ENCODE peak calls at places on chromosomes 2 and 18, in nine cellular contexts. J, F, K, D, M, G, S, P and Y are unnamed samples.

GRCh38 chr2:8448822-8449577 is 232.9 kb upstream of the ID2 start:
- DNase-seq in D (no peak), J (no peak), K (no peak), M (no peak), S (no peak), P (no peak), G (no peak), F (no peak), Y (no peak)

GRCh38 chr2:144325086-144325485 is 194.8 kb downstream of the ZEB2 start:
- DNase-seq in M (no peak), D (no peak), K (peak; percentile 84), S (no peak), G (no peak), J (no peak), P (peak; percentile 48), F (no peak), Y (no peak)

GRCh38 chr2:230955163-230955779 is 30.2 kb upstream of the GPR55 start:
- DNase-seq in P (no peak), K (no peak), G (no peak), D (no peak), M (no peak), J (no peak), S (no peak), F (no peak), Y (no peak)

GRCh38 chr2:239397856-239398470 is 2.9 kb downstream of the HDAC4 start:
- DNase-seq in P (no peak), S (no peak), G (no peak), M (no peak), F (no peak), J (no peak), D (no peak), K (no peak), Y (peak; percentile 71)

GRCh38 chr2:111972955-111973565 is 74.7 kb downstream of the MERTK start:
- DNase-seq in K (no peak), F (no peak), M (no peak), S (peak; percentile 73), D (peak; percentile 23), P (peak; percentile 70), J (no peak), G (peak; percentile 23), Y (no peak)

GRCh38 chr2:157301323-157301722 is 24.3 kb downstream of the ERMN start:
- DNase-seq in K (no peak), P (peak; percentile 48), D (no peak), G (no peak), S (no peak), F (no peak), M (no peak), J (no peak), Y (no peak)

GRCh38 chr2:172253190-172254052 is 150.7 kb upstream of the DLX2 start:
- DNase-seq in S (peak; percentile 72), K (peak; percentile 30), M (no peak), P (peak; percentile 63), J (peak; percentile 99), G (peak; percentile 53), D (peak; percentile 53), F (no peak), Y (peak; percentile 96)

GRCh38 chr18:33583901-33584300 is 5.9 kb downstream of the ASXL3 start:
- DNase-seq in K (no peak), F (no peak), G (no peak), M (no peak), J (no peak), D (no peak), P (no peak), S (no peak), Y (no peak)

GRCh38 chr2:100610381-100610831 is 47.6 kb downstream of the PDCL3 start:
- DNase-seq in D (no peak), G (peak; percentile 52), P (peak; percentile 54), J (peak; percentile 37), M (no peak), F (peak; percentile 89), K (peak; percentile 51), S (peak; percentile 76), Y (peak; percentile 83)

GRCh38 chr2:128237911-128238697 is 80.6 kb downstream of the HS6ST1 start:
- DNase-seq in F (no peak), G (no peak), D (no peak), P (no peak), M (no peak), K (no peak), S (no peak), J (no peak), Y (no peak)

GRCh38 chr2:61090386-61090921 is 24.8 kb downstream of the SANBR start:
- DNase-seq in G (no peak), P (no peak), S (no peak), K (no peak), J (no peak), D (no peak), F (no peak), M (no peak), Y (peak; percentile 22)

GRCh38 chr2:61089797-61090196 is 24.1 kb downstream of the SANBR start:
- DNase-seq in P (no peak), G (no peak), F (no peak), D (no peak), J (no peak), S (no peak), M (no peak), K (no peak), Y (no peak)

GRCh38 chr2:61091485-61091884 is 25.8 kb downstream of the SANBR start:
- DNase-seq in K (no peak), J (no peak), F (no peak), M (no peak), S (no peak), P (no peak), G (no peak), D (no peak), Y (no peak)

GRCh38 chr2:61085883-61086282 is 20.2 kb downstream of the SANBR start:
- DNase-seq in S (no peak), G (no peak), F (no peak), J (no peak), P (no peak), K (no peak), D (no peak), M (no peak), Y (no peak)
- H3K4me1 ChIP-seq in S (no peaks in the 10 kb centered on the region), G (no peaks in the 10 kb centered on the region), F (no peaks in the 10 kb centered on the region), J (no peaks in the 10 kb centered on the region), P (no peaks in the 10 kb centered on the region), K (no peaks in the 10 kb centered on the region), D (no peaks in the 10 kb centered on the region), M (no peaks in the 10 kb centered on the region), Y (no peaks in the 10 kb centered on the region)

GRCh38 chr2:159075726-159076125 is 107.3 kb downstream of the TANC1 start:
- DNase-seq in K (no peak), F (no peak), S (no peak), P (no peak), J (no peak), G (no peak), M (no peak), D (no peak), Y (no peak)

GRCh38 chr2:159072795-159073194 is 104.4 kb downstream of the TANC1 start:
- DNase-seq in P (no peak), J (peak; percentile 55), M (no peak), F (no peak), K (no peak), S (no peak), G (no peak), D (no peak), Y (peak; percentile 74)

GRCh38 chr2:159074605-159075004 is 106.2 kb downstream of the TANC1 start:
- DNase-seq in S (no peak), M (no peak), F (no peak), G (no peak), K (no peak), D (no peak), P (no peak), J (no peak), Y (no peak)

GRCh38 chr2:159071190-159071915 is 102.9 kb downstream of the TANC1 start:
- DNase-seq in P (no peak), J (no peak), K (no peak), D (no peak), G (no peak), F (no peak), S (no peak), M (no peak), Y (peak; percentile 88)

GRCh38 chr2:159073256-159073655 is 104.8 kb downstream of the TANC1 start:
- DNase-seq in M (no peak), F (no peak), D (no peak), S (no peak), K (no peak), G (no peak), P (no peak), J (peak; percentile 61), Y (peak; percentile 48)
- H3K4me3 ChIP-seq in M (no peak overlapping the region), F (no peak overlapping the region), D (no peak overlapping the region), S (no peak overlapping the region), K (no peak overlapping the region), G (no peak overlapping the region), P (no peak overlapping the region), J (no peak overlapping the region), Y (no peak overlapping the region)

DNA sequence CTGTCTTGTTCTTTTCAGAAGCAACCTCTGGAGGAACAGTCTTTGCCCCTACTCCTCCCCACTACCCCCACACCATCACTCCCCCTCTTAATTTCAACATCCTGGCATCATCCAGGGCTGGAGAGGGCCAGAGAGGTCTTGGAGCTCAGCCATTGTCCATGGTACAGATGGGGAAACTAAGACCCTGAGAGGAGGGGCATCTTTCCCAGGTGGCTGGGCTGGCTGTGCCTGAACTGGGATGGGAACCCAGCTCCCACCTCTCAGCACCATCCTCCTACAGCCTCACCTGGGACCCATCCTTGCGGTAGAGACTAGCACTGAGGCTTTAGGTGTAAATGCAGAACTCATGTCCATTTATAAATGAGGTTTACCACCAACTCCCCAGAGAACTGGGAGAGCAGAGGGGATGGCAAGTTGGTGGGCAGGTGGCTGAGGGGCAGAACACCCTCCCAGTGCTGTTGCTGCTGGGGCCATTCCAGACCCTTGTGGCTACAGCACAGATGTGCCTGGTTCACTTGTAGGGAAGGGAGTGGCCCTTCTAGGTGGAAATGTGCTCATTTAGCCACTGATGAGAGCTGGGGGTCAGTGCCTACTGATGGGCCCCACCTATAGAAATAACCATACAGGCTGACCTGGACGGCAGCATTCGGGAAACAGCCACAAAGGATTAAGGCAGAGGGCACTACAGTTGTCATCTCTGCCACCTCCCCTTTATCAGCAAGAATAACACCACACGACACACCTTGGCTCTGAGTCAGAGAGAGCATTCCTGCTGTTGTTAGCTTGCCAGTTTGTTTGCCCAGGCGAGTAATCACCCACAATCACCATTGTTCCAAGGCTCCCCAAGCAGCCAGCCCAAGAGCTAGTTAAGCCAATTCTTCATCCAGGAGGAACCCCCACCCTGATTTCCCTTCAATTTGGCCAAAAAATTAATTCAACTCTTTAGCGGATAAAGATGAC is 2.1 kb downstream of the MLPH start:
- DNase-seq in J (peak; percentile 84), S (no peak), G (peak; percentile 87), K (no peak), P (peak; percentile 90), M (no peak), D (no peak), F (peak; percentile 38), Y (no peak)
- H3K4me1 ChIP-seq in J (peaks cover 37% of the 10 kb centered on the region), S (peaks cover 17% of the 10 kb centered on the region), G (no peaks in the 10 kb centered on the region), K (no peaks in the 10 kb centered on the region), P (peaks cover 2% of the 10 kb centered on the region), M (peaks cover 17% of the 10 kb centered on the region), D (peaks cover 11% of the 10 kb centered on the region), F (peaks cover 3% of the 10 kb centered on the region), Y (peaks cover 14% of the 10 kb centered on the region)

DNA sequence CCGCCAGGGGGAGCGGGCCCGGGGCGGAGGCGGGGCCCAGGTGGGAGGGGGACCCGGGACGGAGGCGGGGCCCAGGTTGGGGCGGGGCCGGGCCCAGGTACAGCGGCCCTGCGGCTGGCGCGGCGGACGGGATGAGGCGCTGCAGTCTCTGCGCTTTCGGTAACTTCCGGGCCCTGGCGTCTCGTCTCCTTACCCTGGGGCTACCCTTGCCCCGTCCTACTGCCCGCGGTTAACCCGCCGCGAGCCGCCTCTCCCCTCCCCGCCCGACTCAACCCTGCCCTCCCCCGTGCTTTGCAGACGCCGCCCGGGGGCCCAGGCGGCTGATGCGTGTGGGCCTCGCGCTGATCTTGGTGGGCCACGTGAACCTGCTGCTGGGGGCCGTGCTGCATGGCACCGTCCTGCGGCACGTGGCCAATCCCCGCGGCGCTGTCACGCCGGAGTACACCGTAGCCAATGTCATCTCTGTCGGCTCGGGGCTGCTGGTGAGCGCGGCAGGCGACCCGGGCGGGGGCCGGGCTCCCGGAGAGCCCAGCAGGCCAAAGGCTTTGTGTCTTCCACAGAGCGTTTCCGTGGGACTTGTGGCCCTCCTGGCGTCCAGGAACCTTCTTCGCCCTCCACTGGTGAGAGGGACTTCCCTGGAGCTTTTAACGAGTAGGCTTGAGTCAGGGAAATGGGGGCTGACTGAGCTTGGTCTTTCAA is at the start of gene KRTCAP3:
- DNase-seq in K (peak; percentile 34), S (peak; percentile 58), P (peak; percentile 84), J (no peak), G (peak; percentile 84), D (no peak), F (peak; percentile 88), M (no peak), Y (no peak)
- H3K4me3 ChIP-seq in K (no peak within 1 kb of the TSS), S (peak within 1 kb of the TSS; percentile 38), P (peak within 1 kb of the TSS; percentile 22), J (peak within 1 kb of the TSS; percentile 17), G (peak within 1 kb of the TSS; percentile 50), D (peak within 1 kb of the TSS; percentile 25), F (peak within 1 kb of the TSS; percentile 2), M (peak within 1 kb of the TSS; percentile 51), Y (no peak within 1 kb of the TSS)